ENCODE peak calls at places on chromosomes 5 and 9, in eight cellular contexts. P is kidney epithelial cell; K is left colon; W is activated CD8-positive, alpha-beta T cell treated with anti-CD3 and anti-CD28 coated beads for 36 hours; M is NCI-H774; H is ACHN; U is T-helper 9 cell; C is left cardiac atrium. T is an unnamed sample.

GRCh38 chr9:102044133-102044532 is 305.7 kb upstream of the GRIN3A start:
- DNase-seq in P (no peak), K (no peak), W (no peak), M (no peak), H (no peak), U (no peak), C (no peak), T (no peak)

GRCh38 chr5:26660116-26660515 is 378.3 kb downstream of the CDH9 start:
- DNase-seq in P (no peak), K (no peak), W (no peak), M (no peak), H (no peak), U (no peak), C (no peak), T (no peak)

GRCh38 chr5:73443725-73444498 is 4.7 kb downstream of the FOXD1 start:
- DNase-seq in P (no peak), K (no peak), W (no peak), M (no peak), H (no peak), U (no peak), C (no peak), T (no peak)

GRCh38 chr9:109372246-109372645 is 51.4 kb upstream of the EPB41L4B start:
- DNase-seq in P (no peak), K (no peak), W (no peak), M (no peak), H (no peak), U (no peak), C (no peak), T (no peak)

GRCh38 chr5:77101298-77101697 is 14.2 kb upstream of the ZBED3 start:
- DNase-seq in P (no peak), K (no peak), W (no peak), M (no peak), H (peak; percentile 22), U (no peak), C (no peak), T (no peak)

GRCh38 chr9:127162046-127162445 is 39.6 kb upstream of the ANGPTL2 start:
- DNase-seq in P (no peak), K (no peak), W (no peak), M (no peak), H (no peak), U (no peak), C (no peak), T (no peak)

GRCh38 chr5:135208555-135209494 is 174.8 kb upstream of the PITX1 start:
- DNase-seq in P (peak; percentile 66), K (peak; percentile 50), W (no peak), M (no peak), H (peak; percentile 63), U (no peak), C (no peak), T (no peak)

GRCh38 chr5:93677344-93678021 is 63.9 kb downstream of the POU5F2 start:
- DNase-seq in P (peak; percentile 85), K (no peak), W (no peak), M (peak; percentile 83), H (peak; percentile 45), U (no peak), C (peak; percentile 44), T (no peak)

GRCh38 chr5:170338933-170339779 is 41.6 kb upstream of the LCP2 start:
- DNase-seq in P (no peak), K (no peak), W (peak; percentile 79), M (no peak), H (no peak), U (peak; percentile 41), C (no peak), T (peak; percentile 48)

GRCh38 chr5:110402562-110402961 is 323.9 kb downstream of the TMEM232 start:
- DNase-seq in P (no peak), K (no peak), W (no peak), M (no peak), H (no peak), U (no peak), C (no peak), T (no peak)

GRCh38 chr5:56825222-56825824 is 10.0 kb downstream of the MAP3K1 start:
- DNase-seq in P (no peak), K (no peak), W (no peak), M (no peak), H (no peak), U (no peak), C (no peak), T (no peak)

GRCh38 chr9:15374310-15374709 is 48.4 kb upstream of the SNAPC3 start:
- DNase-seq in P (no peak), K (no peak), W (no peak), M (no peak), H (no peak), U (no peak), C (no peak), T (no peak)

GRCh38 chr5:113218906-113219517 is 215.8 kb downstream of the TSSK1B start:
- DNase-seq in P (no peak), K (no peak), W (no peak), M (no peak), H (no peak), U (no peak), C (no peak), T (no peak)

GRCh38 chr5:159209438-159210305 is at the start of gene RNF145:
- DNase-seq in P (no peak), K (peak; percentile 88), W (peak; percentile 97), M (peak; percentile 73), H (peak; percentile 69), U (peak; percentile 88), C (peak; percentile 95), T (peak; percentile 90)

GRCh38 chr9:137316012-137316981 is 14.2 kb upstream of the NRARP start:
- DNase-seq in P (no peak), K (peak; percentile 38), W (peak; percentile 62), M (peak; percentile 74), H (peak; percentile 57), U (no peak), C (peak; percentile 78), T (no peak)

GRCh38 chr5:95862636-95863382 is 40.3 kb upstream of the GLRX start:
- DNase-seq in P (no peak), K (no peak), W (no peak), M (no peak), H (no peak), U (no peak), C (no peak), T (no peak)

GRCh38 chr5:148834689-148835088 is 8.3 kb downstream of the ADRB2 start:
- DNase-seq in P (no peak), K (no peak), W (peak; percentile 34), M (no peak), H (no peak), U (no peak), C (no peak), T (no peak)

GRCh38 chr5:1083823-1084605 is 27.8 kb downstream of the SLC12A7 start:
- DNase-seq in P (no peak), K (no peak), W (no peak), M (no peak), H (no peak), U (no peak), C (no peak), T (no peak)

GRCh38 chr9:105679406-105680022 is 14.8 kb upstream of the TMEM38B start:
- DNase-seq in P (no peak), K (no peak), W (no peak), M (no peak), H (no peak), U (no peak), C (no peak), T (no peak)

GRCh38 chr9:85600675-85601263 is 141.0 kb downstream of the AGTPBP1 start:
- DNase-seq in P (no peak), K (no peak), W (peak; percentile 53), M (no peak), H (no peak), U (no peak), C (no peak), T (no peak)

GRCh38 chr5:132388244-132389050 is 18.9 kb downstream of the SLC22A5 start:
- DNase-seq in P (no peak), K (peak; percentile 54), W (no peak), M (no peak), H (peak; percentile 65), U (no peak), C (peak; percentile 59), T (no peak)

GRCh38 chr5:13115476-13115875 is 829.0 kb downstream of the DNAH5 start:
- DNase-seq in P (no peak), K (no peak), W (no peak), M (no peak), H (no peak), U (no peak), C (no peak), T (no peak)

GRCh38 chr5:36537729-36538128 is 68.7 kb upstream of the SLC1A3 start:
- DNase-seq in P (no peak), K (no peak), W (no peak), M (no peak), H (no peak), U (no peak), C (no peak), T (no peak)

T was measured in T follicular helper cell.